ENCODE peak calls at places on chromosomes 16 and 17, in eight cellular contexts. B is AG10803; G is cardiac fibroblast; T is CD8-positive, alpha-beta memory T cell; X is HFFc6; S is CD4-positive, alpha-beta memory T cell; K is activated CD4-positive, alpha-beta T cell treated with anti-CD3 and anti-CD28 coated beads for 36 hours; I is mucosa of descending colon. J is an unnamed sample.

GRCh38 chr16:52545544-52546262 is 1.2 kb downstream of the TOX3 start:
- DNase-seq in I (peak), X (no peak), K (no peak), G (no peak), S (no peak), B (no peak), T (no peak), J (no peak)

GRCh38 chr16:87816507-87817100 is 50.8 kb upstream of the KLHDC4 start:
- DNase-seq in S (peak), T (no peak), G (no peak), X (no peak), B (no peak), I (no peak), K (no peak), J (no peak)

GRCh38 chr17:50026046-50026675 is 29.7 kb upstream of the ITGA3 start:
- DNase-seq in B (no peak), X (no peak), I (no peak), K (no peak), G (no peak), T (no peak), S (no peak), J (no peak)

GRCh38 chr16:18842565-18842964 is 41.2 kb upstream of the ARL6IP1 start:
- DNase-seq in X (no peak), I (no peak), K (no peak), B (no peak), S (no peak), T (no peak), G (no peak), J (no peak)

GRCh38 chr17:39143552-39144093 is 7.8 kb downstream of the PLXDC1 start:
- DNase-seq in B (peak), K (no peak), I (no peak), S (no peak), G (no peak), X (no peak), T (no peak), J (no peak)

GRCh38 chr16:77675464-77676324 is 46.6 kb upstream of the NUDT7 start:
- DNase-seq in K (peak), S (peak), I (peak), T (peak), B (peak), X (peak), G (peak), J (peak)

GRCh38 chr16:20904507-20905079 is 4.0 kb downstream of the LYRM1 start:
- DNase-seq in T (no peak), S (peak), G (peak), B (peak), I (no peak), K (no peak), X (peak), J (peak)

GRCh38 chr16:58511933-58512815 is 3.1 kb upstream of the SETD6 start:
- DNase-seq in S (peak), X (peak), B (peak), G (peak), I (peak), T (peak), K (peak), J (peak)

GRCh38 chr16:11637320-11637719 is 30.9 kb upstream of the SNN start:
- DNase-seq in G (no peak), B (no peak), T (no peak), I (no peak), X (no peak), K (no peak), S (no peak), J (no peak)

GRCh38 chr16:57711-58110 is 4.1 kb downstream of the SNRNP25 start:
- DNase-seq in K (no peak), G (peak), X (no peak), T (no peak), I (no peak), B (no peak), S (peak), J (no peak)

GRCh38 chr17:1865252-1866037 is 35.6 kb downstream of the RPA1 start:
- DNase-seq in I (peak), S (peak), X (peak), G (peak), K (peak), T (peak), B (peak), J (peak)

GRCh38 chr17:63478814-63479494 is 2.1 kb downstream of the ACE start:
- DNase-seq in T (peak), K (peak), I (peak), S (peak), G (peak), X (peak), B (peak), J (peak)

GRCh38 chr16:19696312-19696711 is 21.7 kb downstream of the KNOP1 start:
- DNase-seq in B (peak), X (peak), G (peak), T (peak), S (peak), K (peak), I (peak), J (peak)

GRCh38 chr16:85616608-85617311 is 3.6 kb downstream of the GSE1 start:
- DNase-seq in G (no peak), K (peak), S (no peak), T (no peak), B (no peak), I (peak), X (no peak), J (no peak)

GRCh38 chr17:36001862-36002603 is 680 bp upstream of the CCL15 start:
- DNase-seq in X (no peak), K (no peak), S (no peak), B (no peak), G (no peak), I (peak), T (no peak), J (no peak)

GRCh38 chr16:15721018-15721417 is 71.0 kb downstream of the NDE1 start:
- DNase-seq in T (no peak), S (no peak), G (no peak), K (no peak), B (no peak), X (no peak), I (no peak), J (no peak)

GRCh38 chr16:6249863-6250262 is 1082.8 kb upstream of the RBFOX1 start:
- DNase-seq in G (no peak), I (no peak), X (no peak), T (no peak), S (no peak), B (no peak), K (no peak), J (no peak)

GRCh38 chr17:63096426-63096825 is 130.4 kb downstream of the TANC2 start:
- DNase-seq in T (no peak), I (no peak), X (peak), G (peak), K (no peak), B (peak), S (no peak), J (no peak)

GRCh38 chr16:85845276-85845675 is 45.8 kb downstream of the COX4I1 start:
- DNase-seq in B (no peak), K (no peak), S (no peak), I (no peak), X (no peak), G (no peak), T (no peak), J (no peak)

GRCh38 chr16:11665071-11665491 is 3.2 kb upstream of the SNN start:
- DNase-seq in X (no peak), I (no peak), S (no peak), T (peak), K (peak), G (no peak), B (no peak), J (no peak)

GRCh38 chr16:79608976-79609375 is 8.4 kb upstream of the MAF start:
- DNase-seq in I (no peak), X (no peak), G (no peak), B (no peak), K (no peak), T (no peak), S (no peak), J (no peak)

GRCh38 chr17:77649717-77650211 is 308.7 kb upstream of the TNRC6C start:
- DNase-seq in K (peak), T (no peak), G (peak), X (no peak), S (no peak), B (peak), I (no peak), J (peak)

GRCh38 chr17:79406316-79406715 is 204.5 kb downstream of the RBFOX3 start:
- DNase-seq in X (no peak), I (no peak), B (no peak), G (no peak), S (no peak), K (no peak), T (no peak), J (no peak)